ENCODE peak calls at places on chromosomes 6 and 20, in five cellular contexts. M is T-cell, Z is smooth muscle cell of the brain vasculature, C is COR-L47, S is left ventricle myocardium inferior. P is an unnamed sample.

GRCh38 chr6:109073344-109074235 is 21.1 kb downstream of the SESN1 start:
- DNase-seq in M (peak; percentile 49), Z (no peak), C (peak; percentile 36), S (no peak), P (no peak)

GRCh38 chr6:33672808-33673207 is 38.7 kb downstream of the UQCC2 start:
- DNase-seq in C (no peak), Z (peak; percentile 69), S (peak; percentile 91), M (no peak), P (peak; percentile 84)

GRCh38 chr6:134557509-134557908 is 239.6 kb upstream of the SGK1 start:
- DNase-seq in C (no peak), M (no peak), Z (no peak), S (no peak), P (no peak)

GRCh38 chr6:148874698-148875293 is 128.0 kb downstream of the UST start:
- DNase-seq in S (peak; percentile 25), Z (no peak), C (peak; percentile 82), M (no peak), P (no peak)

GRCh38 chr6:16190214-16190613 is 48.2 kb upstream of the GMPR start:
- DNase-seq in M (no peak), C (no peak), Z (no peak), S (no peak), P (no peak)

GRCh38 chr6:140082867-140083297 is 708.4 kb upstream of the CITED2 start:
- DNase-seq in C (no peak), M (no peak), S (no peak), Z (no peak), P (no peak)

GRCh38 chr20:13788167-13788834 is 3.5 kb downstream of the NDUFAF5 start:
- DNase-seq in M (peak; percentile 18), C (peak; percentile 53), Z (peak; percentile 28), S (no peak), P (peak; percentile 27)

GRCh38 chr20:10715035-10715434 is 41.2 kb upstream of the JAG1 start:
- DNase-seq in S (no peak), M (no peak), Z (no peak), C (no peak), P (no peak)

GRCh38 chr20:31560900-31561598 is 44.0 kb upstream of the ID1 start:
- DNase-seq in S (no peak), Z (no peak), M (no peak), C (no peak), P (no peak)

GRCh38 chr6:83151114-83151513 is 42.0 kb downstream of the PGM3 start:
- DNase-seq in S (no peak), C (no peak), Z (no peak), M (no peak), P (no peak)

GRCh38 chr6:2976571-2977085 is 5.3 kb upstream of the SERPINB6 start:
- DNase-seq in M (no peak), C (no peak), S (no peak), Z (no peak), P (no peak)

GRCh38 chr20:47263080-47263479 is 93.4 kb downstream of the ZMYND8 start:
- DNase-seq in C (no peak), S (no peak), M (no peak), Z (no peak), P (no peak)

GRCh38 chr6:150987855-150988484 is 122.5 kb downstream of the MTHFD1L start:
- DNase-seq in Z (no peak), C (no peak), S (no peak), M (no peak), P (no peak)

GRCh38 chr6:144144996-144145395 is 5.3 kb upstream of the STX11 start:
- DNase-seq in Z (no peak), C (no peak), M (no peak), S (no peak), P (no peak)

GRCh38 chr20:50302463-50303041 is 111.9 kb downstream of the CEBPB start:
- DNase-seq in C (no peak), M (no peak), S (no peak), Z (no peak), P (no peak)

GRCh38 chr6:163579880-163580295 is 165.4 kb downstream of the QKI start:
- DNase-seq in C (no peak), Z (no peak), S (no peak), M (no peak), P (no peak)

GRCh38 chr20:8394308-8394945 is 262.4 kb downstream of the PLCB1 start:
- DNase-seq in Z (no peak), M (no peak), S (no peak), C (no peak), P (no peak)

GRCh38 chr6:35084041-35084491 is 57.1 kb downstream of the TCP11 start:
- DNase-seq in C (no peak), Z (no peak), S (no peak), M (no peak), P (no peak)

GRCh38 chr20:23161968-23162696 is 76.0 kb upstream of the CD93 start:
- DNase-seq in M (no peak), C (peak; percentile 97), S (peak; percentile 85), Z (no peak), P (peak; percentile 64)

GRCh38 chr6:30465582-30466306 is 23.6 kb upstream of the HLA-E start:
- DNase-seq in S (no peak), Z (no peak), M (no peak), C (no peak), P (no peak)

GRCh38 chr20:53900380-53900999 is 169.9 kb downstream of the BCAS1 start:
- DNase-seq in S (no peak), Z (no peak), C (no peak), M (no peak), P (no peak)

GRCh38 chr6:123803456-123803861 is 206 bp upstream of the NKAIN2 start:
- DNase-seq in Z (no peak), M (no peak), S (no peak), C (no peak), P (no peak)